ENCODE peak calls at places on chromosomes 3 and 15, in seven cellular contexts. L, E, P, G, O, Y and V are unnamed samples.
A peak's percentile ranks its signal among the peaks of the same experiment; 100 is the strongest.

GRCh38 chr15:57680021-57680420 is 26.5 kb upstream of the POLR2M start:
- DNase-seq in L (peak; percentile 48), E (peak; percentile 18), P (no peak), G (no peak), O (no peak), Y (peak; percentile 84), V (no peak)

GRCh38 chr15:31455499-31455898 is 128.9 kb downstream of the KLF13 start:
- DNase-seq in L (no peak), E (no peak), P (no peak), G (peak; percentile 51), O (no peak), Y (no peak), V (no peak)

GRCh38 chr3:170491901-170492300 is 73.2 kb downstream of the CLDN11 start:
- DNase-seq in L (no peak), E (no peak), P (no peak), G (no peak), O (no peak), Y (no peak), V (no peak)

GRCh38 chr3:50876947-50877346 is 202.2 kb downstream of the DOCK3 start:
- DNase-seq in L (no peak), E (no peak), P (no peak), G (no peak), O (no peak), Y (no peak), V (no peak)

GRCh38 chr3:177810162-177810623 is 612.9 kb upstream of the TBL1XR1 start:
- DNase-seq in L (no peak), E (peak; percentile 43), P (no peak), G (no peak), O (no peak), Y (peak; percentile 92), V (peak; percentile 80)

GRCh38 chr15:90184786-90185704 is 16.1 kb upstream of the SEMA4B start:
- DNase-seq in L (peak; percentile 76), E (peak; percentile 87), P (peak; percentile 87), G (peak; percentile 87), O (peak; percentile 43), Y (peak; percentile 72), V (peak; percentile 43)

GRCh38 chr3:148975277-148975676 is 16.1 kb upstream of the GYG1 start:
- DNase-seq in L (no peak), E (no peak), P (peak; percentile 41), G (no peak), O (no peak), Y (no peak), V (no peak)

GRCh38 chr3:126883241-126883640 is 99.7 kb upstream of the PLXNA1 start:
- DNase-seq in L (peak; percentile 25), E (no peak), P (no peak), G (no peak), O (no peak), Y (peak; percentile 17), V (no peak)

GRCh38 chr3:1444196-1444595 is 351.4 kb downstream of the CNTN6 start:
- DNase-seq in L (no peak), E (no peak), P (no peak), G (no peak), O (no peak), Y (no peak), V (no peak)

GRCh38 chr3:49248828-49249227 is 28.2 kb downstream of the C3orf62 start:
- DNase-seq in L (no peak), E (peak; percentile 43), P (no peak), G (no peak), O (no peak), Y (peak; percentile 32), V (no peak)

GRCh38 chr3:30535515-30535914 is 70.9 kb upstream of the TGFBR2 start:
- DNase-seq in L (no peak), E (no peak), P (no peak), G (no peak), O (no peak), Y (no peak), V (no peak)

GRCh38 chr3:156763931-156764720 is 62.0 kb upstream of the LEKR1 start:
- DNase-seq in L (no peak), E (no peak), P (no peak), G (no peak), O (no peak), Y (no peak), V (no peak)
- H3K4me3 ChIP-seq in L (no peak overlapping the region), E (no peak overlapping the region), P (no peak overlapping the region), G (no peak overlapping the region), O (no peak overlapping the region), Y (no peak overlapping the region), V (no peak overlapping the region)

DNA sequence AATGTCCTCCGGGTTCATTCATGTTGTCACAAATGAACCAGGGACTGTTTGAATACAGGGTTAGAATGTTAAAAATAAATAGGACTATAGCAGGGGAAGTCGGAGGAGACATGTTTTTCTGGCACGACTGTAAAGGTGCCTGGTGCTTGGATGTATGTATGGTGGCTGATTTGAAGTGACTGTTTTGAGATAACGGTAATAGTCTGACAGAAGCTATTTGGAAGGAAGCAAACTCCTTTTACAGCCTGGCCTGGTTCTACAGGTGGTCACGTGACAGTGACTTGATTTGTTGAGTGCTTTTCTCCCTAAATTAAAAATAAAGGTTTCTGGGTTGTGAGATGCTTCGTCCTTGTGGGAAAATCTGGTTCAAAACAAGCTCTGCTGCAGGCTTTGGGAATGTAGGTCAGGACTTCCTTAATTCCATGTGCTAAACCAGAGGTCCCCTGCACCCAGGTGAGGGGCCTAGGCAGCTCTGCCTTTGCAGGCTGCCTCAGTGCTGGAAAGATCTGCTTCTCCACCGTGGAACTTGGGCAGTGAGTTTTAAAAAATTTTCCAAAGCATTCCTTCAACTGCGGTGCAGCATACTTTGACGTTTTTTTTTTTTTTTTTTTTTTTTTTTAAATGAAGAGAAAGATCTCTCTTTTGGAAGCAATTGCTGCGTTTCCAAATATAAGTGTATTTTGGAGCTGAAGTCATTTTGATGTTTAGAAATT is 30.7 kb downstream of the ITPR1 start:
- DNase-seq in L (no peak), E (no peak), P (no peak), G (no peak), O (no peak), Y (no peak), V (peak; percentile 44)
- H3K27ac ChIP-seq in L (no peak overlapping the region), E (peak overlapping the region; percentile 19), P (no peak overlapping the region), G (no peak overlapping the region), O (peak overlapping the region; percentile 53), Y (no peak overlapping the region), V (peak overlapping the region; percentile 83)

GRCh38 chr3:15796331-15796730 is 1.4 kb downstream of the ANKRD28 start:
- DNase-seq in L (no peak), E (no peak), P (no peak), G (no peak), O (no peak), Y (no peak), V (no peak)

GRCh38 chr3:15795563-15796308 is 2.0 kb downstream of the ANKRD28 start:
- DNase-seq in L (no peak), E (no peak), P (no peak), G (no peak), O (no peak), Y (peak; percentile 47), V (peak; percentile 83)

GRCh38 chr3:15798533-15799245 is 910 bp upstream of the ANKRD28 start:
- DNase-seq in L (no peak), E (no peak), P (no peak), G (no peak), O (no peak), Y (no peak), V (no peak)

GRCh38 chr3:15797600-15798303 is at the start of gene ANKRD28:
- DNase-seq in L (peak; percentile 25), E (peak; percentile 57), P (no peak), G (peak; percentile 50), O (no peak), Y (peak; percentile 89), V (peak; percentile 95)

GRCh38 chr3:15796771-15797599 is 794 bp downstream of the ANKRD28 start:
- DNase-seq in L (peak; percentile 12), E (peak; percentile 20), P (no peak), G (peak; percentile 62), O (no peak), Y (peak; percentile 75), V (peak; percentile 8)
- H3K4me3 ChIP-seq in L (no peak overlapping the region), E (peak overlapping the region; percentile 12), P (peak overlapping the region; percentile 38), G (peak overlapping the region; percentile 59), O (peak overlapping the region; percentile 65), Y (peak overlapping the region; percentile 59), V (no peak overlapping the region)

GRCh38 chr3:139101396-139101795 is 56.7 kb upstream of the PRR23C start:
- DNase-seq in L (no peak), E (no peak), P (no peak), G (peak; percentile 58), O (no peak), Y (no peak), V (no peak)
- H3K27ac ChIP-seq in L (no peak overlapping the region), E (no peak overlapping the region), P (no peak overlapping the region), G (no peak overlapping the region), O (no peak overlapping the region), Y (no peak overlapping the region), V (no peak overlapping the region)

GRCh38 chr3:160227389-160227788 is 2.2 kb downstream of the C3orf80 start:
- DNase-seq in L (no peak), E (no peak), P (no peak), G (no peak), O (no peak), Y (no peak), V (no peak)

GRCh38 chr3:160225181-160226025 is at the start of gene C3orf80:
- DNase-seq in L (peak; percentile 46), E (peak; percentile 69), P (peak; percentile 26), G (peak; percentile 91), O (no peak), Y (peak; percentile 35), V (peak; percentile 79)

GRCh38 chr3:160226026-160226739 is 961 bp downstream of the C3orf80 start:
- DNase-seq in L (peak; percentile 11), E (peak; percentile 34), P (no peak), G (peak; percentile 82), O (no peak), Y (no peak), V (no peak)

GRCh38 chr3:160224811-160225180 is 426 bp upstream of the C3orf80 start:
- DNase-seq in L (no peak), E (no peak), P (no peak), G (no peak), O (no peak), Y (no peak), V (no peak)

DNA sequence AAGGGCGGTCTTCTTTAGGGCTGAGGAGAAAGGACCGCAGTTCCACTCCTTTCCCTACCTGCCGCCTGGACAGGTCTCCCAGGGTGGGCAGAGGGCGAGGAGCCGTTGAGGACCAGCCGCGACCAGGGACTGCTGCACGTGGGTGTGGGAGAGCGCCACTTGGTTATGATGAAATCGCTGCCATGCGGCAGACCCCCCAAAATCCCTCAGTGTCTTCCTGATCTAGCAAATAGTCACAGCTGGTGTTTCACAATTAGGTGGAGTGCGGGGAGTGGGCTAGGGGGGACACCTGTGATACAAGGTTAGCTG is 1.5 kb downstream of the C3orf80 start:
- DNase-seq in L (no peak), E (no peak), P (no peak), G (no peak), O (no peak), Y (no peak), V (no peak)
- H3K4me3 ChIP-seq in L (no peak overlapping the region), E (no peak overlapping the region), P (no peak overlapping the region), G (peak overlapping the region; percentile 69), O (peak overlapping the region; percentile 84), Y (no peak overlapping the region), V (peak overlapping the region; percentile 72)

DNA sequence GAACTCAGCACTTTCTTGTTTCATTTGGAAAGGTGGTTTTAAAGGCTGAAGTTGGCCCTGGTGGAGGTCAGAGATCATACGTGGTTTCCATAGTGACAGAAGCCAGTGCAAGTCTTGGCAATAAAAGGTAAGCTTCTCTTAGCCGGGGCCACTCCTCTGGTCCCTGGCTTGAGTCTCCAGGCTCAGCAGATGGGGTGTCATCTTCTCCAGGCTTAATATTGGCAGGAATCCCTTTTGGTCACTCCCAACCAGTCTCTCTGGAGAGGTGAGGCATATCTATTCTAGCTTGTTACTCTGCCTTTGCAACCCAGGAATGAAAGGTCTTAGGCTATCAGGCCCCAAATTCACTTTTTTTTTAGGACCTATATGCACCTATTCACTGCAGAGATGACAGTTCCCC is 4.8 kb downstream of the CYP19A1 start:
- DNase-seq in L (no peak), E (no peak), P (no peak), G (no peak), O (no peak), Y (no peak), V (no peak)
- H3K27ac ChIP-seq in L (no peak overlapping the region), E (no peak overlapping the region), P (no peak overlapping the region), G (no peak overlapping the region), O (no peak overlapping the region), Y (no peak overlapping the region), V (no peak overlapping the region)